ENCODE peak calls at places on chromosomes 7 and 10, in nine cellular contexts. X is cardiac muscle cell, A is astrocyte of the cerebellum, R is NB4, Y is GM12878, F is brain microvascular endothelial cell, D is SK-N-SH, K is IMR-90, L is fibroblast of mammary gland. O is an unnamed sample.

GRCh38 chr10:123972481-123973401 is 81.1 kb upstream of the CPXM2 start:
- DNase-seq in F (no peak), D (peak; percentile 74), Y (no peak), R (no peak), K (no peak), X (no peak), L (no peak), A (no peak), O (no peak)

GRCh38 chr7:103341466-103341865 is 3.1 kb downstream of the DNAJC2 start:
- DNase-seq in R (no peak), D (no peak), X (no peak), F (no peak), Y (no peak), K (no peak), L (no peak), A (no peak), O (no peak)

GRCh38 chr7:121279060-121279620 is 49.7 kb upstream of the WNT16 start:
- DNase-seq in K (no peak), D (no peak), A (peak; percentile 65), F (peak; percentile 6), L (no peak), Y (no peak), R (no peak), X (no peak), O (no peak)

GRCh38 chr7:532379-533143 is 12.9 kb upstream of the PDGFA start:
- DNase-seq in A (no peak), X (no peak), L (no peak), K (no peak), Y (no peak), D (no peak), F (no peak), R (no peak), O (no peak)

GRCh38 chr10:14578060-14578952 is 196.4 kb downstream of the FAM107B start:
- DNase-seq in A (no peak), X (peak; percentile 76), F (peak; percentile 90), K (peak; percentile 68), Y (no peak), D (no peak), L (no peak), R (peak; percentile 58), O (no peak)

GRCh38 chr10:130138479-130138866 is 2.3 kb downstream of the GLRX3 start:
- DNase-seq in L (peak; percentile 76), F (peak; percentile 61), Y (no peak), D (no peak), R (peak; percentile 44), K (peak; percentile 69), X (peak; percentile 21), A (no peak), O (no peak)

GRCh38 chr10:121772890-121773289 is 154.9 kb downstream of the ATE1 start:
- DNase-seq in F (no peak), D (no peak), K (peak; percentile 68), A (no peak), L (no peak), R (no peak), X (peak; percentile 45), Y (no peak), O (no peak)

GRCh38 chr10:100567249-100567648 is 31.5 kb downstream of the HIF1AN start:
- DNase-seq in Y (no peak), D (no peak), X (no peak), L (no peak), A (no peak), R (no peak), F (no peak), K (no peak), O (no peak)

GRCh38 chr7:112665709-112666108 is 124.5 kb downstream of the TMEM168 start:
- DNase-seq in D (peak; percentile 17), R (peak; percentile 8), Y (no peak), L (peak; percentile 18), F (no peak), A (peak; percentile 11), K (peak; percentile 8), X (peak; percentile 7), O (no peak)
- TF ChIP-seq CTCF in D (peak; percentile 30), R (no peak), Y (peak; percentile 12), L (no peak), F (peak; percentile 67), A (peak; percentile 43), K (no peak), X (peak; percentile 4), O (no peak)

DNA sequence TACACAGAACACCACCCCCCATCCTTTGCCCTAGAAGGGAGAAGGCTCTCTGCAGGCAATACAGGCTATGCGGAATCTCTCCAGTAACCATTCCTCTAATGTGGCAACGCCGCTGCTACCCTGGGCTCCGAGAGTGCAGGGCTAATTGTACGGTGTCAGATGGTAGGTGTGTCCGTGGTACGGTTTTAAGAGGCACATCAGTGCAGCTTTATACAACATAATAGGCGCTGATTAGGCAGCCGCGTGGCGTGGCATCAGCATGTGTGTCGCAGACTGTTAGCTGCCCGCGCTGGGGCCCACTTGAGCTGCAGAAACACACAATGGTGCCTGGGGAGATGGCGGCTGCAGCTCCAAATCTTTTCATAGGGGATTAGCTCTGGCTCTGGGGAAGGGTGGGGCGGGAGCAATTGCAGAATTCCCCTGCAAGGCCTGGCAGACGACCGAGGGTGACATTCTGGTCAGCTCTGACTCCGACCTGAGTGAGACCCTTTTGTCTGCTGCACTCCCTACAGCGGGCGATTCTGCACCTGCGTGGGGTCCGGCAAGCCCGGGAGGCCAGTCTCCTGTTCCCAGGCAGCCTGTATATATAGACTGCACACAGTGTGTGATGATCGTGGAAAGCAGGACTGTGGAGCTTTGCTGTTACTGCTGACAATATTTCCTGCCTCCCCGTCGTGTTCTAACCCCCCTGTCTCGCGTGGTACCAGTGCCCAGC is 722.7 kb upstream of the CELF2 start:
- DNase-seq in K (no peak), F (no peak), Y (no peak), X (no peak), L (no peak), R (no peak), D (no peak), A (no peak), O (no peak)
- TF ChIP-seq CTCF in K (no peak), F (no peak), Y (no peak), X (no peak), L (no peak), R (no peak), D (no peak), A (no peak), O (no peak)

GRCh38 chr10:75195035-75195763 is 15.4 kb upstream of the VDAC2 start:
- DNase-seq in L (peak; percentile 68), K (peak; percentile 93), X (peak; percentile 42), F (no peak), D (no peak), A (peak; percentile 46), R (no peak), Y (no peak), O (no peak)

GRCh38 chr10:75187961-75188426 is 22.6 kb upstream of the VDAC2 start:
- DNase-seq in F (peak; percentile 53), X (peak; percentile 73), K (peak; percentile 74), D (peak; percentile 63), A (peak; percentile 44), R (peak; percentile 75), L (peak; percentile 74), Y (peak; percentile 20), O (peak; percentile 60)

GRCh38 chr10:75197066-75197465 is 13.5 kb upstream of the VDAC2 start:
- DNase-seq in X (no peak), L (no peak), Y (no peak), K (no peak), F (no peak), D (no peak), R (no peak), A (no peak), O (no peak)

GRCh38 chr10:75189266-75190096 is 21.1 kb upstream of the VDAC2 start:
- DNase-seq in F (no peak), R (no peak), A (no peak), X (no peak), L (no peak), K (no peak), D (no peak), Y (no peak), O (no peak)

DNA sequence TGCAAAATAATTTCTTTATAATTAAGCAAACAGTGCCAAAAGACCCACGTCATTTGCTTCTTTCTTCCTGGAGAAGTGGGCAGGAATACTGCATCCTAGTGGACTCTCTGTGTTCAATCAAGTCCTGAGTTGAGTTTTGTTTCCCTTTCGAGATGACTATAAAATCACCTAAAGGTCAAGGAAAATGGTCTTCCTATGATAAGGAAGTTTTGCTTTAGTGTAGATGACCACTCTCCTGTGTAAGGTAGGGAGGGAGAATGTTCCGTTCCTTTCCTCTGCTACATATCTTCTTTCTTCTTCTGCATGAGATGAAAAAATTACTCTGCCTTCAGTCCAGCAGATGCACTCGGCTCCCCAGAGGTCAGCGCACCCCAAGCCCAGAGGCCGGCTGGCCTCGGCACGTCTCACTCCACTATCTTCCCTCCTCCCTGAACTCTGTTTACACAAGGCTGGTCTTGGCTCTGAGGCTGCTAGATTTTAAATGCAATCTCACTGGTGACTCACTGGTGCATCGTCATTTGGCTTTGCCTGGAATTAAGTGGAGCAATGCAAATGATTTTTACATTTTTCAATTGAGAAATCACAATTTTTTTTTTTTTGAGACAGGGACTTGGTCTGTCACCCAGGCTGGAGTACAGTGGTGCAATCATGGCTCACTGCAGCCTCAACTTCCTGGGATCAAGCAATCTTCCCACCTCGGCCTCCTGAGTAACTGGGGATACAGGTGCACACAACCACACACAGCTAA is 18.6 kb upstream of the VDAC2 start:
- DNase-seq in R (peak; percentile 64), A (peak; percentile 64), L (peak; percentile 96), D (no peak), Y (no peak), X (peak; percentile 94), K (peak; percentile 97), F (peak; percentile 89), O (no peak)
- TF ChIP-seq CTCF in R (no peak), A (peak; percentile 11), L (peak; percentile 28), D (no peak), Y (no peak), X (peak; percentile 36), K (peak; percentile 15), F (no peak), O (no peak)

GRCh38 chr7:148484486-148484885 is 106.1 kb upstream of the C7orf33 start:
- DNase-seq in K (no peak), Y (no peak), R (no peak), L (no peak), X (no peak), D (no peak), F (no peak), A (no peak), O (no peak)

GRCh38 chr7:148486937-148487336 is 103.6 kb upstream of the C7orf33 start:
- DNase-seq in K (no peak), Y (no peak), X (no peak), R (no peak), F (no peak), D (no peak), A (no peak), L (no peak), O (no peak)

GRCh38 chr7:148483515-148483914 is 107.1 kb upstream of the C7orf33 start:
- DNase-seq in F (no peak), K (no peak), D (no peak), R (no peak), A (no peak), Y (no peak), X (no peak), L (no peak), O (no peak)

GRCh38 chr7:148483941-148484340 is 106.6 kb upstream of the C7orf33 start:
- DNase-seq in F (no peak), A (no peak), X (no peak), D (no peak), R (no peak), Y (no peak), K (no peak), L (no peak), O (no peak)

DNA sequence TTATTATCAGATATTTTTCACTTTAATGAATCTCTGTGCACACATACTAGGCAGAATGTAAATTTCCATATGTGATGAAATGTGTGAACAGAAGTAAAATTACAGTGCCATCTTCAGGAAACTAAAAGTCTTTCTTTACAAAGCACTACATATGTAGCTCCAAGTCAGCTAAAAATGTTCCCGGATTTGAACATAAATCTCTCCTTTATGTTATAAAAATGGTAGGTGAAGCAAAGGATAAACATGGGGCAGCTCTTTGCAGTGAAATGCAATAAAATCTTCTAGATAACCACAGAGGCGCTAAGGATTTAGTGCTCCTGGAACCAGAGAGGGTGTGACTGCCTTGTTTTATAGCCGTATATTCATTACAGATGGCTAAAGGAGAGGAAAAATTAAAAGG is 104.9 kb upstream of the C7orf33 start:
- DNase-seq in Y (no peak), R (no peak), D (no peak), K (no peak), L (peak; percentile 8), F (no peak), A (no peak), X (no peak), O (no peak)
- TF ChIP-seq CTCF in Y (peak; percentile 14), R (no peak), D (peak; percentile 57), K (no peak), L (peak; percentile 3), F (no peak), A (no peak), X (no peak), O (no peak)